ENCODE peak calls at places on chromosomes 5 and 9, in four cellular contexts. D is A549, R is HepG2, G is K562. I is an unnamed sample.

GRCh38 chr5:137923856-137924255 is 34.6 kb downstream of the PKD2L2 start:
- DNase-seq in D (no peak), G (no peak), R (no peak), I (no peak)

GRCh38 chr5:75034137-75034739 is 18.1 kb downstream of the GCNT4 start:
- DNase-seq in R (no peak), G (no peak), D (no peak), I (no peak)

GRCh38 chr5:1414311-1415058 is 30.8 kb downstream of the SLC6A3 start:
- DNase-seq in D (peak; percentile 37), R (no peak), G (peak; percentile 15), I (no peak)

GRCh38 chr5:73312146-73312871 is 136.3 kb downstream of the FOXD1 start:
- DNase-seq in D (peak; percentile 25), R (no peak), G (peak; percentile 39), I (no peak)

GRCh38 chr5:68225188-68225910 is 9.8 kb downstream of the PIK3R1 start:
- DNase-seq in R (peak; percentile 23), G (no peak), D (peak; percentile 28), I (no peak)

GRCh38 chr9:94298949-94299599 is 29.4 kb downstream of the NUTM2F start:
- DNase-seq in D (no peak), G (peak; percentile 47), R (no peak), I (no peak)

GRCh38 chr5:68661237-68661636 is 432.6 kb upstream of the SLC30A5 start:
- DNase-seq in D (no peak), R (peak; percentile 3), G (peak; percentile 36), I (no peak)

GRCh38 chr5:31767335-31768031 is 128.6 kb downstream of the PDZD2 start:
- DNase-seq in G (no peak), D (no peak), R (no peak), I (peak; percentile 26)

GRCh38 chr9:121393318-121393717 is 23.3 kb upstream of the STOM start:
- DNase-seq in R (no peak), G (peak; percentile 50), D (no peak), I (no peak)

GRCh38 chr5:111603446-111603827 is 91.1 kb upstream of the STARD4 start:
- DNase-seq in D (no peak), G (no peak), R (no peak), I (no peak)

GRCh38 chr5:136143312-136143711 is 10.7 kb downstream of the SMAD5 start:
- DNase-seq in R (no peak), G (no peak), D (no peak), I (no peak)

GRCh38 chr5:64505769-64506566 is at the start of gene RGS7BP:
- DNase-seq in R (no peak), D (peak; percentile 19), G (no peak), I (no peak)

GRCh38 chr9:22005083-22005699 is 3.9 kb downstream of the CDKN2B start:
- DNase-seq in R (no peak), D (no peak), G (no peak), I (no peak)

GRCh38 chr5:35963381-35963843 is 25.0 kb upstream of the CAPSL start:
- DNase-seq in R (no peak), G (peak; percentile 58), D (peak; percentile 11), I (no peak)

GRCh38 chr5:116525680-116526079 is 48.9 kb downstream of the SEMA6A start:
- DNase-seq in R (no peak), D (no peak), G (no peak), I (no peak)

GRCh38 chr5:136642976-136643375 is 277.6 kb upstream of the TRPC7 start:
- DNase-seq in R (no peak), D (no peak), G (no peak), I (no peak)

GRCh38 chr5:10352404-10353240 is 873 bp upstream of the MARCHF6 start:
- DNase-seq in G (peak; percentile 75), R (peak; percentile 23), D (no peak), I (peak; percentile 28)

GRCh38 chr9:20835364-20836286 is 151.6 kb downstream of the FOCAD start:
- DNase-seq in R (peak; percentile 85), D (peak; percentile 16), G (no peak), I (no peak)

GRCh38 chr5:1503301-1504243 is 20.2 kb downstream of the LPCAT1 start:
- DNase-seq in G (peak; percentile 65), D (no peak), R (no peak), I (no peak)

GRCh38 chr9:79681576-79681975 is 109.8 kb downstream of the TLE4 start:
- DNase-seq in G (no peak), D (no peak), R (no peak), I (no peak)

GRCh38 chr5:172602712-172603289 is 38.3 kb upstream of the NEURL1B start:
- DNase-seq in R (no peak), D (no peak), G (no peak), I (no peak)

GRCh38 chr5:139468421-139468931 is 2.3 kb upstream of the SMIM33 start:
- DNase-seq in D (no peak), G (peak; percentile 34), R (no peak), I (no peak)

GRCh38 chr5:112418412-112419049 is 546 bp downstream of the EPB41L4A start:
- DNase-seq in D (no peak), R (no peak), G (no peak), I (no peak)

GRCh38 chr5:132557425-132557805 is 638 bp downstream of the RAD50 start:
- DNase-seq in R (peak; percentile 82), G (peak; percentile 88), D (peak; percentile 80), I (peak; percentile 19)

GRCh38 chr5:89584339-89584956 is 701.5 kb upstream of the MEF2C start:
- DNase-seq in R (no peak), D (no peak), G (no peak), I (no peak)

GRCh38 chr5:55897905-55898304 is 46.7 kb downstream of the IL31RA start:
- DNase-seq in R (peak; percentile 13), G (no peak), D (no peak), I (no peak)

GRCh38 chr9:33104111-33104415 is 27.6 kb upstream of the SMU1 start:
- DNase-seq in G (peak; percentile 17), R (no peak), D (no peak), I (no peak)

GRCh38 chr5:151151793-151152192 is 5.8 kb downstream of the ANXA6 start:
- DNase-seq in D (no peak), R (no peak), G (no peak), I (peak; percentile 61)

GRCh38 chr9:134706522-134706921 is 64.9 kb downstream of the COL5A1 start:
- DNase-seq in G (no peak), D (no peak), R (no peak), I (no peak)

GRCh38 chr9:93064392-93065124 is 6.1 kb downstream of the SUSD3 start:
- DNase-seq in G (peak; percentile 73), R (no peak), D (no peak), I (peak; percentile 94)

GRCh38 chr5:91182763-91183162 is 200.4 kb downstream of the ARRDC3 start:
- DNase-seq in D (no peak), G (peak; percentile 36), R (no peak), I (no peak)

GRCh38 chr9:137023157-137023556 is 4.9 kb downstream of the ABCA2 start:
- DNase-seq in G (no peak), R (no peak), D (no peak), I (no peak)

DNA sequence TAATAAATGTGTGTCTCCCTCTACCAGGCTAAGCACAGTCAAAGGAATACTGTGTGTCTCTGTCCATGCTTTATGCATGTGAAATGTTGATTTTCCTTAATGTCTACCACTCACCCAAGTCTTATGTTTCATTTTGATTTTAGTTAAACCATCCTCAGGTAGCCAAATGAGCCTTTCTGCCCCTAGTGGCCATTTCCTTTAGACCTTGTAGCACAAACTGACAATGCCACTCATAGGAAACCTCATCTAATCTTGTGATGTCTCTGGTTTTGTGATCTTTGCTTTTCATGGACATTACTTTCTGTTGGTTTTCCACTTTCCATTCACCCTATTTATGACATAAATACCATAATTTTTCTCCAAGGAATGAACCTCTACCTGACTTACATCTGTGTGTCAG is 820.8 kb downstream of the MAT2B start:
- DNase-seq in R (no peak), G (peak; percentile 16), D (peak; percentile 4), I (no peak)
- TF ChIP-seq USF2 in R (no peak), G (no peak), D (no peak), I (no peak)

DNA sequence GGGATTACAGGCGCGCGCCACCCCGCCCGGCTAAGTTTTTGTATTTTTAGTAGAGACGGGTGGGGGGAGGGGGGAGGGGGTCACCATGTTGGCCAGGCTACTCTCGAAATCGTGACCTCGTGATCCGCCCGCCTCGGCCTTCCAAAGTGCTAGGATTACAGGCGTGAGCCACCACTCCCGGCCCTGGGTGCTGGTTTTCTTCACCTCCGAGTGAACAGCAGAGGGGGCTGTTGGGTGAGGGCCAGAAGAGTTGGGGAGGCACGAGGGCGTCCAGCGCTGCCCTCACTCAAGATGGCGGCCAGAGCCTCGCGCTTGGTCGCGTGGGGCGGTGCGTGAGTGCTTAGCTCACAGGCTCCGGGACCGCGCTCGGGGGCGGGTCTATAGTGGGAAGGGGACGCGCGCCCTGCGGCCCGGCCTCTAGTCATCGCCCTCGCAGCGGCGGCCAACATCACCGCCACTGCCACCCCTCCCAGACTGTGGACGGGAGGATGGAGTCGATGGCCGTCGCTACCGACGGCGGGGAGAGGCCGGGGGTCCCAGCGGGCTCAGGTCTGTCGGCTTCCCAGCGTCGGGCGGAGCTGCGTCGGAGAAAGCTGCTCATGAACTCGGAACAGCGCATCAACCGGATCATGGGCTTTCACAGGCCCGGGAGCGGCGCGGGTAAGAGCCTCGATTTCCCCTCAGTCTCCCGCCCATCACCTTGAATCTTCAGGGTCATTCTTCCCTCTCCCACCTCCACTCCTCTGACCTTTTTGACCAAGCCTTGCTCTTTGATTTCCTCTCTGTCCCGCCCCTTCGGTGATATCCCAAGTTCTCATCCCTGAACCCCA is at the start of gene CAMLG:
- DNase-seq in D (peak; percentile 99), G (peak; percentile 99), R (peak; percentile 92), I (peak; percentile 92)
- TF ChIP-seq REST in D (peak; percentile 28), G (peak; percentile 76), R (no peak), I (no peak)

DNA sequence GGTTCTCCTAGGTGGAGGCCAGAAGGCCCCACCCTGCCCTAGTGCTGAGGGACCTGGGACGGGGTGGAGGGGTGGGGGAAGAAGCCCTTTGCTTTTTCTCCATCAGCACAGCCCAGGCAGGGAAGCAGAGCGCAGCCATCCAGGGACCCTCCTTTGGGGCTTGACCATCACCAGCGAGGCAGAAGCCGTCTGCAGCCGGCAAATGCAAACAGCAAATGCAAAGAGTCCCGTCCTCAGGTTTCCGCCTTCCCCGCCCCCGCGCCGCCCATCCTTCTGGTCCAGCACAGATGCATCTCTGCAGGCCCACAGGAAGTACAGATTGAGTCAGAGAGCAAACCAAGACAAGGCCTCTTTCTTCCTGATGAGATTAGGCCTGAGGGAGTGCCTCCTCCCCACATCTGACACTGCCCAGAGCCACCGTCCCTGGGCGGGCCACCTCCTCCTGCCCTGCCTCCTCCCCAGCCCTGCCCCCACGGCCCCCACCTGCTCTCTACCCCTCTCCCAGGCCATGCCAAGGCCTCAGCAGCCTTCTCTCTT is 23.4 kb downstream of the CORO2A start:
- DNase-seq in D (no peak), G (peak; percentile 88), R (peak; percentile 85), I (peak; percentile 65)
- TF ChIP-seq MYC in D (no peak), G (no peak), R (no peak), I (no peak)

DNA sequence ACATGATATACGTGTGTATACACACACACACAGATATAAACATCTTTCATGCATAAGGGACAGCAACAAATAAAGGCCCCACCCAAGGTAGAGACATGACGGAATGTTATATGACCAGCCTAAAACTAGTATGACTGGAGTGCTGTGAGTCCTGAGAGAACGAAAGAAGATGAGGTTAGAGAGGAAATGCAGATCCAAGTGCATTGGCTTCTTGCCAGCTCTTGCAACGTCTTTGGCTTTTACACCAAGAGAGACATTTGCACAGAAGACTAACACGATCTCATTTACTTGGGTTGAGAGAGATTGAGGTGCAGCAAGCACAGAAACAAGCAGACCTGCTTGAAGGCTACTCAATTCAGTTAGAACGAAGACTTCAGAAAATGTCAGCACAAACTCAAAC is 23.0 kb downstream of the CDH10 start:
- DNase-seq in R (no peak), D (no peak), G (no peak), I (no peak)
- TF ChIP-seq USF2 in R (no peak), D (no peak), G (no peak), I (no peak)